ENCODE peak calls at places on chromosomes 5 and 9, in nine cellular contexts. G is Peyer's patch; H is iPS DF 6.9; Z is psoas muscle; X is CD4-positive, CD25-positive, alpha-beta regulatory T cell; N is pancreas; V is mammary epithelial cell; B is tibial nerve; U is astrocyte. I is an unnamed sample.

GRCh38 chr5:132334812-132335211 is 34.7 kb upstream of the SLC22A5 start:
- DNase-seq in G (no peak), H (no peak), Z (no peak), X (peak; percentile 16), N (no peak), V (peak; percentile 70), B (no peak), U (peak; percentile 12), I (no peak)

GRCh38 chr9:119273984-119274665 is 95.1 kb downstream of the BRINP1 start:
- DNase-seq in G (no peak), H (no peak), Z (no peak), X (no peak), N (no peak), V (peak; percentile 39), B (no peak), U (peak; percentile 52), I (no peak)

GRCh38 chr9:117825609-117826347 is 121.6 kb downstream of the TLR4 start:
- DNase-seq in G (peak; percentile 62), H (no peak), Z (no peak), X (peak; percentile 60), N (no peak), V (no peak), B (no peak), U (no peak), I (no peak)

GRCh38 chr5:61357745-61358144 is 25.7 kb downstream of the ZSWIM6 start:
- DNase-seq in G (no peak), H (no peak), Z (no peak), X (no peak), N (no peak), V (no peak), B (no peak), U (no peak), I (no peak)

GRCh38 chr5:50727149-50727496 is 60.7 kb downstream of the PARP8 start:
- DNase-seq in G (peak; percentile 55), H (no peak), Z (no peak), X (no peak), N (no peak), V (peak; percentile 54), B (no peak), U (no peak), I (no peak)

GRCh38 chr9:132135456-132135855 is 26.4 kb upstream of the NTNG2 start:
- DNase-seq in G (no peak), H (no peak), Z (no peak), X (no peak), N (no peak), V (no peak), B (no peak), U (no peak), I (no peak)

GRCh38 chr9:69622664-69623063 is 49.5 kb downstream of the APBA1 start:
- DNase-seq in G (no peak), H (no peak), Z (no peak), X (no peak), N (no peak), V (no peak), B (no peak), U (peak; percentile 93), I (no peak)

GRCh38 chr9:70113403-70114022 is 69.9 kb downstream of the MAMDC2 start:
- DNase-seq in G (peak; percentile 60), H (peak; percentile 43), Z (peak; percentile 68), X (no peak), N (peak; percentile 42), V (no peak), B (peak; percentile 38), U (peak; percentile 54), I (peak; percentile 46)

GRCh38 chr9:70564464-70565190 is 150.2 kb upstream of the KLF9 start:
- DNase-seq in G (no peak), H (no peak), Z (no peak), X (no peak), N (no peak), V (no peak), B (no peak), U (no peak), I (no peak)

GRCh38 chr9:122506964-122507363 is 3.6 kb upstream of the OR1J2 start:
- DNase-seq in G (no peak), H (no peak), Z (no peak), X (no peak), N (no peak), V (no peak), B (no peak), U (no peak), I (no peak)

GRCh38 chr5:98173334-98173733 is 600.1 kb upstream of the RGMB start:
- DNase-seq in G (no peak), H (no peak), Z (no peak), X (no peak), N (no peak), V (peak; percentile 73), B (no peak), U (peak; percentile 69), I (peak; percentile 5)

GRCh38 chr9:89278551-89278950 is 32.4 kb upstream of the CKS2 start:
- DNase-seq in G (no peak), H (no peak), Z (no peak), X (no peak), N (no peak), V (peak; percentile 14), B (no peak), U (no peak), I (no peak)

GRCh38 chr5:128038641-128039040 is 44.9 kb upstream of the SLC12A2 start:
- DNase-seq in G (no peak), H (no peak), Z (no peak), X (no peak), N (no peak), V (peak; percentile 51), B (no peak), U (peak; percentile 85), I (no peak)

GRCh38 chr9:6068983-6069382 is 53.6 kb upstream of the RANBP6 start:
- DNase-seq in G (no peak), H (no peak), Z (no peak), X (peak; percentile 59), N (no peak), V (no peak), B (no peak), U (no peak), I (no peak)

GRCh38 chr9:4111233-4112000 is 188.5 kb downstream of the GLIS3 start:
- DNase-seq in G (no peak), H (no peak), Z (no peak), X (no peak), N (no peak), V (no peak), B (no peak), U (no peak), I (no peak)

GRCh38 chr9:136326777-136327312 is 494 bp upstream of the GPSM1 start:
- DNase-seq in G (no peak), H (no peak), Z (no peak), X (no peak), N (no peak), V (no peak), B (no peak), U (no peak), I (no peak)

GRCh38 chr9:89179920-89180667 is 1.5 kb upstream of the SHC3 start:
- DNase-seq in G (peak; percentile 89), H (peak; percentile 57), Z (peak; percentile 92), X (no peak), N (peak; percentile 93), V (peak; percentile 93), B (peak; percentile 90), U (peak; percentile 95), I (peak; percentile 89)

GRCh38 chr9:15191358-15191757 is 115.7 kb downstream of the TTC39B start:
- DNase-seq in G (no peak), H (no peak), Z (no peak), X (no peak), N (no peak), V (no peak), B (no peak), U (no peak), I (no peak)

GRCh38 chr5:32711693-32712462 is 757 bp downstream of the NPR3 start:
- DNase-seq in G (no peak), H (no peak), Z (peak; percentile 66), X (no peak), N (no peak), V (peak; percentile 32), B (no peak), U (peak; percentile 42), I (peak; percentile 38)

GRCh38 chr5:32712463-32713395 is 1.6 kb downstream of the NPR3 start:
- DNase-seq in G (no peak), H (no peak), Z (no peak), X (no peak), N (no peak), V (no peak), B (no peak), U (no peak), I (no peak)

GRCh38 chr5:32709789-32710334 is 1.3 kb upstream of the NPR3 start:
- DNase-seq in G (no peak), H (no peak), Z (peak; percentile 77), X (no peak), N (peak; percentile 41), V (peak; percentile 62), B (peak; percentile 45), U (peak; percentile 68), I (peak; percentile 73)

GRCh38 chr5:32710335-32710858 is 724 bp upstream of the NPR3 start:
- DNase-seq in G (no peak), H (no peak), Z (peak; percentile 49), X (no peak), N (no peak), V (peak; percentile 30), B (no peak), U (no peak), I (no peak)

GRCh38 chr5:32710859-32711692 is at the start of gene NPR3:
- DNase-seq in G (no peak), H (no peak), Z (no peak), X (no peak), N (no peak), V (no peak), B (no peak), U (no peak), I (peak; percentile 31)
- H3K27me3 ChIP-seq in G (peaks cover 9% of the 10 kb centered on the region), H (peaks cover 58% of the 10 kb centered on the region), Z (peaks cover 20% of the 10 kb centered on the region), X (peaks cover 4% of the 10 kb centered on the region), N (no peaks in the 10 kb centered on the region), V (peaks cover 27% of the 10 kb centered on the region), B (peaks cover 42% of the 10 kb centered on the region), U (no peaks in the 10 kb centered on the region), I (no peaks in the 10 kb centered on the region)

GRCh38 chr5:59789894-59790293 is 103.6 kb downstream of the PDE4D start:
- DNase-seq in G (no peak), H (no peak), Z (no peak), X (no peak), N (no peak), V (no peak), B (no peak), U (no peak), I (no peak)
- H3K4me1 ChIP-seq in G (no peaks in the 10 kb centered on the region), H (peaks cover 2% of the 10 kb centered on the region), Z (peaks cover 7% of the 10 kb centered on the region), X (peaks cover 4% of the 10 kb centered on the region), N (no peaks in the 10 kb centered on the region), V (peaks cover 48% of the 10 kb centered on the region), B (no peaks in the 10 kb centered on the region), U (peaks cover 40% of the 10 kb centered on the region), I (peaks cover 44% of the 10 kb centered on the region)

GRCh38 chr5:43556857-43557593 is at the start of gene PAIP1:
- DNase-seq in G (peak; percentile 92), H (peak; percentile 37), Z (peak; percentile 92), X (peak; percentile 89), N (peak; percentile 85), V (peak; percentile 90), B (peak; percentile 54), U (peak; percentile 79), I (peak; percentile 97)
- H3K4me3 ChIP-seq in G (peak within 1 kb of the TSS; percentile 87), H (peak within 1 kb of the TSS; percentile 74), Z (peak within 1 kb of the TSS; percentile 93), X (peak within 1 kb of the TSS; percentile 95), N (peak within 1 kb of the TSS; percentile 78), V (peak within 1 kb of the TSS; percentile 75), B (peak within 1 kb of the TSS; percentile 61), U (peak within 1 kb of the TSS; percentile 87), I (peak within 1 kb of the TSS; percentile 98)

DNA sequence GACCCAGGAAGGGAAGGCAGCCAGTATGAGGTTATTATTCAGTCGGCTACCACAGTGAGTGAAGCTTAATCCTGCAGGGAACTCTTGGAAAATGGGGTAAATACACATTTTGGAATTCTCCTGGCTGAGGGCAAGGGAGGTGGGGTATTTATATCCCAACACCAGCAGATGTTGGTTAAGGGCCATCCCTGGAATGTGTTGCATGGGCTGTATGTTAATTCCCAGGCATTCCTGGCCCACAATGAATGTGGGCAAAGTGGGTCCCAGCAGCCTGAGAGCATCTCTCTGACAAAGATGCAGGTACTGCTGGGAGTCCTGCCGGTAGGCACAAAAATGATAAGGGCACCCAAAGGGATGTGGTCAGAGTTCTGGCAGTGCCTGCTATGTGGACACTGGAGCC is 2.9 kb upstream of the GPRIN1 start:
- DNase-seq in G (no peak), H (no peak), Z (no peak), X (no peak), N (no peak), V (no peak), B (no peak), U (no peak), I (no peak)
- H3K27me3 ChIP-seq in G (no peaks in the 10 kb centered on the region), H (no peaks in the 10 kb centered on the region), Z (peaks cover 7% of the 10 kb centered on the region), X (peaks cover 13% of the 10 kb centered on the region), N (no peaks in the 10 kb centered on the region), V (no peaks in the 10 kb centered on the region), B (peaks cover 70% of the 10 kb centered on the region), U (no peaks in the 10 kb centered on the region), I (peaks cover 2% of the 10 kb centered on the region)

I was measured in SJSA1.